ENCODE peak calls at places on chromosome 7, in seven cellular contexts. D is psoas muscle, B is PC-9, A is RWPE1, M is tibial artery, J is lung, Y is HCT116. O is an unnamed sample.

GRCh38 chr7:97025983-97026704 is 1.5 kb upstream of the DLX5 start:
- DNase-seq in D (no peak), Y (no peak), B (no peak), M (no peak), A (no peak), J (no peak), O (no peak)

GRCh38 chr7:40015790-40016296 is 65.8 kb downstream of the CDK13 start:
- DNase-seq in M (no peak), B (no peak), D (no peak), Y (no peak), A (no peak), J (peak; percentile 40), O (no peak)

GRCh38 chr7:41007351-41007751 is 695.5 kb downstream of the INHBA start:
- DNase-seq in D (no peak), M (no peak), Y (no peak), A (no peak), J (no peak), B (no peak), O (no peak)

GRCh38 chr7:74051629-74052410 is 23.8 kb downstream of the ELN start:
- DNase-seq in B (peak; percentile 78), M (peak; percentile 67), D (peak; percentile 59), A (peak; percentile 48), Y (peak; percentile 34), J (no peak), O (no peak)

GRCh38 chr7:81816312-81816711 is 46.5 kb upstream of the HGF start:
- DNase-seq in Y (no peak), D (no peak), M (no peak), A (no peak), B (no peak), J (no peak), O (no peak)

GRCh38 chr7:8063706-8064297 is 95.2 kb downstream of the GLCCI1 start:
- DNase-seq in M (no peak), D (no peak), Y (no peak), B (no peak), J (no peak), A (peak; percentile 1), O (no peak)

GRCh38 chr7:21965318-21965717 is 19.6 kb upstream of the CDCA7L start:
- DNase-seq in M (no peak), B (no peak), J (no peak), Y (no peak), A (no peak), D (no peak), O (no peak)

GRCh38 chr7:42274052-42274451 is 37.0 kb upstream of the GLI3 start:
- DNase-seq in D (no peak), A (peak; percentile 62), J (no peak), B (no peak), M (no peak), Y (no peak), O (no peak)

GRCh38 chr7:130273081-130273699 is 6.5 kb downstream of the CPA2 start:
- DNase-seq in A (peak; percentile 76), M (no peak), B (no peak), J (no peak), D (no peak), Y (no peak), O (peak; percentile 56)

GRCh38 chr7:5424689-5425506 is 1.3 kb upstream of the TNRC18 start:
- DNase-seq in J (peak; percentile 54), D (peak; percentile 79), A (no peak), M (peak; percentile 85), Y (no peak), B (peak; percentile 39), O (no peak)

GRCh38 chr7:105715528-105715927 is 134.2 kb upstream of the EFCAB10 start:
- DNase-seq in Y (no peak), D (no peak), M (no peak), B (no peak), J (no peak), A (no peak), O (no peak)

GRCh38 chr7:70789481-70790214 is 342.3 kb upstream of the GALNT17 start:
- DNase-seq in Y (no peak), D (no peak), B (no peak), M (no peak), A (no peak), J (no peak), O (no peak)

GRCh38 chr7:131655447-131655846 is 99.0 kb upstream of the PODXL start:
- DNase-seq in D (no peak), Y (no peak), A (no peak), B (no peak), M (peak; percentile 24), J (no peak), O (no peak)

GRCh38 chr7:923108-924041 is 31.1 kb downstream of the ADAP1 start:
- DNase-seq in J (peak; percentile 65), M (peak; percentile 85), A (no peak), B (peak; percentile 84), D (peak; percentile 78), Y (no peak), O (no peak)

GRCh38 chr7:7707756-7708310 is 10.6 kb downstream of the RPA3 start:
- DNase-seq in D (no peak), B (no peak), M (no peak), Y (no peak), A (no peak), J (no peak), O (no peak)

DNA sequence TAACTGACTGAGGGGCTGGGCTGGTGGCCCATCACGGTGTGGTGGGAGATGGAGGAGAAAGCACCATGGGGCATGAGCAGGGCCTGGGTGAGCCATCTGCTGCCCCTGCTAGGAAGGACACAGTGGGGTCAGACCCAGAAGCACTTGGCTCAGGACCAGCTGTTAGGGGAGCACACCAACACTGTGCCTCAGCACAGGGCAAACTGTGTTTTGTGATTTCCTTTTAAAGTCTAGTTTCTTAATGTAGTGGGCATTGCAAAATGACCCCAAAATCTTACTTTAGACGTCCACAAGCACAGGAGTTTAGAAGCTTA is 41.2 kb downstream of the NCAPG2 start:
- DNase-seq in M (no peak), A (no peak), D (no peak), J (no peak), B (no peak), Y (no peak), O (no peak)
- H3K27ac ChIP-seq in M (no peak overlapping the region), A (peak overlapping the region; percentile 21), D (no peak overlapping the region), J (no peak overlapping the region), B (no peak overlapping the region), Y (no peak overlapping the region), O (no peak overlapping the region)

DNA sequence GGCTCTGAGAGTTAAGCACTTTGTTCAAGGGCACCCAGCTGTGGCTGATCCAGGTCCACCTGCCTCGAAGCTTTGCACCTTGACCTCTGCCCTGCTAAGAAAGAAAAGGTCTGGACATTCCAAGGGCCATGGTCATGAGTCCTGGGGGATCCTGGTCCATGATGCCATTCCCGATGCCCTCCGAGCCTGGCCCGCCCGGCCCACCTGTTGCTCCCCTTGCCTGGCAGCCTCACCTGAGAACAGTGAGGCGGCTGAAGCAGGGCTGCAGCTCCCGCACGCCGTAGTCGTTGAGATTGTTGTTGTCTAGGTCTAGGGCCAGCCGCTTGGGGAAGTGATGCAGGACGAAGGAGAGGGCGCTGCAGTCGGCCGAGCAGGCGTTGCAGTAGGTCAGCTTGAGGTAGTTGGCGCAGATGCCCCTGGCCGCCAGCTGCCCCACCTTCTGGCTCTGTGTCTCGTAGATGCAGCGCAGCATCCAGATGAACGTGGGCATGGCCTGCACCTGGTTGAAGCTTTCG is 27.5 kb downstream of the NOD1 start:
- DNase-seq in A (no peak), D (no peak), M (no peak), Y (no peak), J (no peak), B (no peak), O (no peak)
- H3K27ac ChIP-seq in A (no peak overlapping the region), D (no peak overlapping the region), M (no peak overlapping the region), Y (no peak overlapping the region), J (no peak overlapping the region), B (no peak overlapping the region), O (no peak overlapping the region)

DNA sequence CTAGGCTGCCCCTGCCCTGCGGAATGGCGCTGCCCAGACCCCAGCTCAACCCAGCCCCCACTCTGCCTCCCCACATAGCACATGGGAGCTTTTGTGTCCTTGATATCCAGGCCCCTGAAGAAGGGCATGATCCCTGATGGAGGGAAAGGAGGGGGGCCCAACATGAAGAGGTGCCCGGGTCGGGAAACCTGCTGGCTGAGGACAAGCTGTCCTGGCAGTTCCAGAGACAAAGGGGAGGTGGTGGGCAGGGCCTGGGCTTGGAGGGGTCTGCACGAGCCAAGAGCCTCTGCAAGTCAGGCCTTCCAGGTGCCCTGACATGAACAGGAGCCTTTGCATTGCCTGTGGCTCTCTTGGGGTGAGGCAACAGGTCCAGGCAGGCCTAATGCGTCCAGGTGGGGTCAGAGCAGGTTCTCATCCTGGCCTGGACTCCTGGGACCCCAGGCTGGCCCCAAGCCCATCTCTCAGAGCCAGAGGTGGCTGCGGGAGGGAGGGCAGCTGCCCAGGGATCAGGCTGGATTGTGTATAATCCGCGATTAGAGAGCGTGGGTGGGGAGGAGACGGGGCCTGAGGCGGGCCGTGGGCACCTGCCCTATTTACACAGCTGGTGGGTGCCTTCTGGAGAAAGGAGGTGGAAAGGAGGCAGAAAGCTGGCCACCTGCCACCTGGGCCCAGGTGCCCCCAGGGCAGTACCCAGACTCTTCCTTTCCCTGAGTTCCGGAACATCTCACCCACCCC is 23.6 kb downstream of the YKT6 start:
- DNase-seq in Y (no peak), B (peak; percentile 51), A (peak; percentile 30), D (peak; percentile 50), M (no peak), J (no peak), O (no peak)
- H3K27ac ChIP-seq in Y (no peak overlapping the region), B (no peak overlapping the region), A (peak overlapping the region; percentile 75), D (no peak overlapping the region), M (no peak overlapping the region), J (no peak overlapping the region), O (no peak overlapping the region)

GRCh38 chr7:2105917-2106316 is 126.8 kb downstream of the MAD1L1 start:
- DNase-seq in M (no peak), Y (no peak), B (no peak), J (no peak), D (no peak), A (no peak), O (no peak)
- H3K27ac ChIP-seq in M (no peak overlapping the region), Y (no peak overlapping the region), B (no peak overlapping the region), J (no peak overlapping the region), D (no peak overlapping the region), A (no peak overlapping the region), O (no peak overlapping the region)

DNA sequence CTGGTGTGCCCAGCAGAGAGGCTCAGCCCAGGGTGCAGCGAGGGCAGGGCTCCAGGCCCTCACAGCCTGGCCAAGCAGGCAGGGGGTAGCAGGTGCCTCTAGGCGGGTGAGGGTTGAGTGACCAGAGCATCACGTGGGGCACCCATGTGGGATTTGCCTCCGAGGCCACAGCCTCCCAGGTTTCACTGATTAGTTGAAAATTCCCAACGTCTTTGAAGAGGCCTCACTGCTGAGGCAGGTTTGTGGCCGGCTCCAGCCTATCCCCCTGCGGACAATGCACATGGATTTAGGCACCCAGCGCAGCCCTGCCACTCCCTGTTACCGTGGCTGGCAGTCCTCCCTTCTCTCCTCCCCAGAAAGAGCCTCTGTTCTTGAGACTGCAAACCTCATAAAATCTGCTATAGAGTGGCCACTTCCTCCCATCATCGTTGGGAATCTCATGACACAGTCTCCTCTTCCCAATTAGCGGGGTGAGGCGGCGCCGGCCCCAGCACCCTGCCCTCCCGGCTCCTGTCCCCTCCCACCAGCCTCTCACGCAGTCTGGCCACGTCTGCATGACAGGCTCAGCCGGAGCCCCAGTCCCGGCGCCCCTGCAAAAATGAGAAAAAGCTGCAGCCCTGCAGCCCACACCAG is 10.8 kb downstream of the MYL10 start:
- DNase-seq in D (no peak), B (no peak), A (no peak), J (no peak), M (no peak), Y (no peak), O (no peak)
- H3K27ac ChIP-seq in D (no peak overlapping the region), B (no peak overlapping the region), A (peak overlapping the region; percentile 50), J (no peak overlapping the region), M (no peak overlapping the region), Y (no peak overlapping the region), O (no peak overlapping the region)